ENCODE peak calls at places on chromosomes 11 and 22, in six cellular contexts. Z is Peyer's patch, F is mucosa of descending colon, U is GM12878, T is left ventricle myocardium inferior, K is endothelial cell of umbilical vein. P is an unnamed sample. For H3K4me1, the result is how much of the 10 kb centered on the place peaks cover.

GRCh38 chr11:34174411-34175041 is 69.1 kb downstream of the NAT10 start:
- DNase-seq in Z (peak), F (peak), U (no peak), T (peak), K (peak), P (peak)

GRCh38 chr11:124791626-124792341 is 8.4 kb downstream of the MSANTD2 start:
- DNase-seq in Z (no peak), F (no peak), U (no peak), T (no peak), K (no peak), P (no peak)

GRCh38 chr11:72446929-72447753 is 12.8 kb upstream of the CLPB start:
- DNase-seq in Z (no peak), F (no peak), U (no peak), T (no peak), K (peak), P (no peak)

GRCh38 chr22:17145021-17145680 is 13.9 kb downstream of the HDHD5 start:
- DNase-seq in Z (peak), F (no peak), U (no peak), T (no peak), K (no peak), P (no peak)

GRCh38 chr11:109109150-109109549 is 312.8 kb upstream of the C11orf87 start:
- DNase-seq in Z (no peak), F (no peak), U (no peak), T (no peak), K (no peak), P (no peak)

GRCh38 chr11:66003291-66003690 is 988 bp downstream of the BANF1 start:
- DNase-seq in Z (no peak), F (peak), U (no peak), T (no peak), K (no peak), P (peak)

GRCh38 chr11:16933756-16934603 is 80.2 kb downstream of the PLEKHA7 start:
- DNase-seq in Z (no peak), F (no peak), U (no peak), T (no peak), K (no peak), P (no peak)

GRCh38 chr11:106971864-106972263 is 46.4 kb downstream of the GUCY1A2 start:
- DNase-seq in Z (no peak), F (no peak), U (no peak), T (no peak), K (no peak), P (no peak)

GRCh38 chr11:6771926-6772898 is at the start of gene OR2AG2:
- DNase-seq in Z (no peak), F (no peak), U (peak), T (no peak), K (no peak), P (no peak)

GRCh38 chr11:95652002-95652472 is 137.5 kb downstream of the FAM76B start:
- DNase-seq in Z (no peak), F (no peak), U (no peak), T (no peak), K (peak), P (no peak)

GRCh38 chr22:46047841-46048595 is 71.1 kb upstream of the WNT7B start:
- DNase-seq in Z (peak), F (peak), U (no peak), T (peak), K (no peak), P (peak)

GRCh38 chr11:92589512-92589911 is 364.9 kb downstream of the FAT3 start:
- DNase-seq in Z (no peak), F (no peak), U (no peak), T (no peak), K (no peak), P (no peak)

GRCh38 chr22:37485006-37485713 is 1.0 kb downstream of the MFNG start:
- DNase-seq in Z (peak), F (peak), U (no peak), T (no peak), K (peak), P (no peak)

GRCh38 chr22:25404923-25405853 is 159.3 kb upstream of the GRK3 start:
- DNase-seq in Z (peak), F (peak), U (no peak), T (peak), K (no peak), P (peak)

GRCh38 chr11:62073061-62073460 is 50.8 kb upstream of the INCENP start:
- DNase-seq in Z (no peak), F (no peak), U (no peak), T (no peak), K (no peak), P (no peak)

GRCh38 chr11:130449996-130450419 is 1.6 kb downstream of the ADAMTS15 start:
- DNase-seq in Z (peak), F (peak), U (no peak), T (peak), K (no peak), P (peak)

GRCh38 chr22:26174280-26174679 is 5.0 kb downstream of the SEZ6L start:
- DNase-seq in Z (no peak), F (no peak), U (no peak), T (no peak), K (no peak), P (no peak)

GRCh38 chr11:121556937-121557336 is 104.2 kb upstream of the SORL1-AS1 start:
- DNase-seq in Z (no peak), F (no peak), U (no peak), T (no peak), K (no peak), P (no peak)

GRCh38 chr11:70545626-70545945 is 147.3 kb downstream of the CTTN start:
- DNase-seq in Z (no peak), F (peak), U (no peak), T (no peak), K (no peak), P (no peak)

GRCh38 chr11:131924446-131925240 is 554.2 kb downstream of the NTM start:
- DNase-seq in Z (no peak), F (no peak), U (no peak), T (no peak), K (peak), P (peak)

GRCh38 chr11:119222308-119222707 is 16.2 kb downstream of the CBL start:
- DNase-seq in Z (no peak), F (no peak), U (no peak), T (no peak), K (peak), P (no peak)

GRCh38 chr11:12441081-12441801 is 63.9 kb downstream of the PARVA start:
- DNase-seq in Z (no peak), F (no peak), U (no peak), T (no peak), K (peak), P (no peak)

GRCh38 chr22:28562324-28562723 is 117.3 kb downstream of the TTC28 start:
- DNase-seq in Z (no peak), F (no peak), U (no peak), T (no peak), K (no peak), P (no peak)

GRCh38 chr11:70829160-70829899 is 423.0 kb downstream of the SHANK2 start:
- DNase-seq in Z (no peak), F (no peak), U (no peak), T (no peak), K (no peak), P (no peak)

GRCh38 chr22:25396615-25397200 is 167.8 kb upstream of the GRK3 start:
- DNase-seq in Z (no peak), F (no peak), U (no peak), T (no peak), K (no peak), P (no peak)

GRCh38 chr11:124109377-124109776 is 5.9 kb upstream of the VWA5A start:
- DNase-seq in Z (no peak), F (no peak), U (no peak), T (no peak), K (no peak), P (no peak)

GRCh38 chr11:83004855-83005556 is 66.7 kb downstream of the RAB30 start:
- DNase-seq in Z (no peak), F (no peak), U (no peak), T (no peak), K (no peak), P (no peak)

GRCh38 chr22:24170189-24170588 is 11.1 kb upstream of the SUSD2 start:
- DNase-seq in Z (no peak), F (no peak), U (no peak), T (no peak), K (no peak), P (no peak)

GRCh38 chr11:8826901-8827560 is 84.0 kb upstream of the AKIP1 start:
- DNase-seq in Z (no peak), F (no peak), U (no peak), T (no peak), K (no peak), P (no peak)

GRCh38 chr11:124569697-124570096 is at the start of gene OR8A1:
- DNase-seq in Z (no peak), F (no peak), U (no peak), T (no peak), K (no peak), P (no peak)

GRCh38 chr11:71539017-71539416 is 1.2 kb downstream of the KRTAP5-8 start:
- DNase-seq in Z (no peak), F (no peak), U (no peak), T (no peak), K (no peak), P (no peak)

GRCh38 chr11:43021466-43021865 is 290.3 kb upstream of the API5 start:
- DNase-seq in Z (no peak), F (no peak), U (no peak), T (no peak), K (no peak), P (no peak)

GRCh38 chr11:16335236-16335962 is 20.9 kb downstream of the SOX6 start:
- DNase-seq in Z (no peak), F (no peak), U (no peak), T (no peak), K (no peak), P (no peak)

GRCh38 chr11:69321877-69322350 is 28.0 kb downstream of the MYEOV start:
- DNase-seq in Z (peak), F (no peak), U (no peak), T (no peak), K (peak), P (no peak)

DNA sequence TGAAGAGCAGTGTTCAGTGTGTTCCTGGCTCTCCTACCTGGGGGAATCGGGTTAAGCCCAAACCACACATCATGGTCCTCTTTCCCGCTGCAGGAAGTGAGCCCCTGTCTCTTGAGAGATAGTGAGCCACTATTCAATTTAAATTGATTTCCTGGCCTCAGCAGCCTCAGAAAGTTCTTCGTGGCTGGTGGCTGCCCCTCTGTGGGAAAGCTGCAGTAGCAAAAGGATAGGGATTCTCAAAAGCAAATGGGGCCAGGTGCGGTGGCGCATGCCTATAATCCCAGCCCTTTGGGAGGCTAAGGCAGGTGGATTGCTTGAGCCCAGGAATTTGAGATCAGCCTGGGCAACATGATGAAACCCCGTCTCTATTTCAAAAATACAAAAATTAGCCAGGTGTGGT is 49.1 kb upstream of the CD5 start:
- DNase-seq in Z (no peak), F (no peak), U (no peak), T (no peak), K (no peak), P (no peak)
- H3K4me1 ChIP-seq in Z (under half), F (under half), U (under half), T (under half), K (under half), P (under half)

DNA sequence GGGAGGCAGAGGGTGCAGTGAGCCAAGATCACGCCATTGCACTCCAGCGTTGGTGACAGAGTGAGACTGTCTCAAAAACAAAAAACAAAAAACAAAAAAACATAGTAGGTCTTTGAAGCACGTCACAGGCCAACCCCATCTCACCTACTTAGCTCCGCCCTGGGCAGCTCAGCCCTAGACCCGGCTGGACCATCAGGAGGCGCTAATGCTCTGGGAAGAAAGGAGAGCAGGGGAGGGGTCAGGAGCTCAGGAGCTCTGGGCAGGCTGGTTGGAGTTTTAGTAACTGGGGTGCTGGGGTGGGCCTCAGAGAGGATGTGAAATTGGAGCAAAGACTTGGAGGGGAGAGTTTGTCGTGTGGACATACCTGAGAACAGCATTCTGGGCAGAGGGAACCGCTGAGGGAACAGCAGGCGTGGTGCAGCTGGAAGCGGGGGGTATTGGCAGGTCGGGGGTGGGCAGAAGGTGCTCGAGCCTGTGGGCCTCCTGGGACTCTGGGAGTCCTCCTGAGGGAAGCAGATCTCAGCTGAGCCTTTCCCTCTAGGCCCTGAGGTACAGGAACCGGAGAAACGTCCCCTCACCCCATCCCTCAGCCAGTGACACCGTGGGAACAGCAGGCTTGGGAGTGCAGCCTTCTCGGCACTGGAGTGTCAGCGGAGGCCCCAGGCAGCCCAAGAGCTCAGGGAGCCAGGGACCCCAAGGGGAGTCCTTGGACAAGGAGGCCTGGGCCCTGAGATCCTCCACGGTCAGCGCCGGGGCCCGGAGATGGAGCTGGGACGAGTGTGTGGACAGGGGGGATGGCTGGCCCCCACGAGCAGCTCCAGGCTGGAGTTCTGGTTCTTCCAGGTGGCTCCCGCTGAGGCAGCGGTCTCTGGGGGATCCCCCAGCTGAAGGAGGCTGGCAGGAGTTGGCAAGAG is 2.2 kb upstream of the RPS6KA4 start:
- DNase-seq in Z (no peak), F (no peak), U (no peak), T (no peak), K (peak), P (peak)
- H3K4me1 ChIP-seq in Z (under half), F (under half), U (under half), T (under half), K (under half), P (under half)

GRCh38 chr11:1757861-1758610 is 5.7 kb downstream of the CTSD start:
- DNase-seq in Z (no peak), F (peak), U (no peak), T (no peak), K (no peak), P (peak)
- H3K4me1 ChIP-seq in Z (half or more), F (under half), U (under half), T (half or more), K (under half), P (under half)

DNA sequence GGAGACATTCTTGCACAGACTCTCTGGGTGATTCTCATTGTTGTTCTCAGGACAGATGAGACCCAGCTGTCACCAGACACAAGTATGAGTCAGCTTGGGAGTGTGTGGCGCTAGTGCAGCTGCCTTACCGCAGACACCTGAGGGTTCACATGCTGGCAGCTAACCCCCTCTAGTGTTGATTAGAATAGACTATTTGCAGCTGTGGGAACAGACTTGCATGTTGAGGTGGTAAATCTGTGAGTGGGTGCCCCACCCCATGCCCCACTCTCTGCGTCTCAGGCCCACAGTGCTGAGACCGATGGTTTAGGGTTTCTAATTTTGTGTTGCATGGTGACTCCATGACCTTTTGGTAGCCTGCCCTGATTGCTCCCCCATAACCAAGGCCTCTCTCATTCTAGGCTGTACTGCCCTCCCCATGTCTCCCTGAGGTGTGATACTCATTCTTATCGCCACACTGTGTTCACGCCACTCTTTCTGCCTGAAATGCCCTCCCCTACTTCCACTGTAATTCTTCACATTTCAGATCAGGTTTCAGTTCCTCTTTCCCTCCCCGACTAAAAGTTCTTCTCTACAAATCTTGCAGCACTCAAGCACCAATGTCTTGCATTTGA is 73.7 kb upstream of the KIRREL3 start:
- DNase-seq in Z (no peak), F (no peak), U (peak), T (no peak), K (no peak), P (peak)
- H3K4me1 ChIP-seq in Z (under half), F (under half), U (under half), T (under half), K (under half), P (under half)

GRCh38 chr22:22910272-22911240 is 22.9 kb downstream of the IGLL5 start:
- DNase-seq in Z (no peak), F (peak), U (no peak), T (no peak), K (no peak), P (no peak)
- H3K4me1 ChIP-seq in Z (under half), F (under half), U (under half), T (under half), K (under half), P (under half)